ENCODE peak calls at places on chromosomes 3 and 15, in five cellular contexts. U is heart right ventricle, X is fibroblast of gingiva, V is mesothelial cell of epicardium, L is astrocyte of the cerebellum. P is an unnamed sample.

GRCh38 chr3:194661374-194661773 is 10.6 kb downstream of the LSG1 start:
- DNase-seq in U (no peak), X (no peak), V (no peak), L (no peak), P (no peak)

GRCh38 chr3:146184616-146185015 is 23.6 kb upstream of the PLOD2 start:
- DNase-seq in U (no peak), X (no peak), V (no peak), L (no peak), P (no peak)

GRCh38 chr15:84108725-84109124 is 126.8 kb upstream of the GOLGA6L4 start:
- DNase-seq in U (no peak), X (no peak), V (no peak), L (no peak), P (no peak)

GRCh38 chr3:157271283-157271882 is 111.4 kb upstream of the CCNL1 start:
- DNase-seq in U (no peak), X (no peak), V (no peak), L (no peak), P (no peak)

GRCh38 chr3:184541886-184542562 is 19.6 kb upstream of the EPHB3 start:
- DNase-seq in U (no peak), X (no peak), V (peak; percentile 31), L (no peak), P (no peak)

GRCh38 chr3:50639055-50639494 is 22.1 kb downstream of the MAPKAPK3 start:
- DNase-seq in U (no peak), X (peak; percentile 44), V (no peak), L (peak; percentile 37), P (no peak)

GRCh38 chr15:52284164-52284563 is 11.4 kb downstream of the MYO5C start:
- DNase-seq in U (no peak), X (no peak), V (no peak), L (no peak), P (no peak)

GRCh38 chr3:15279671-15280402 is 52.5 kb downstream of the SH3BP5 start:
- DNase-seq in U (no peak), X (no peak), V (no peak), L (no peak), P (no peak)

GRCh38 chr3:56878046-56878445 is 76.3 kb upstream of the ARHGEF3 start:
- DNase-seq in U (no peak), X (no peak), V (no peak), L (no peak), P (no peak)

GRCh38 chr3:52512727-52513126 is 17.6 kb downstream of the STAB1 start:
- DNase-seq in U (no peak), X (no peak), V (no peak), L (no peak), P (no peak)

GRCh38 chr15:101167791-101168462 is 83.9 kb downstream of the CHSY1 start:
- DNase-seq in U (peak; percentile 74), X (peak; percentile 68), V (no peak), L (peak; percentile 73), P (peak; percentile 83)

GRCh38 chr3:57911588-57911987 is 96.6 kb upstream of the FLNB start:
- DNase-seq in U (no peak), X (no peak), V (no peak), L (no peak), P (no peak)

GRCh38 chr3:147368561-147369151 is 37.7 kb downstream of the ZIC4 start:
- DNase-seq in U (no peak), X (no peak), V (no peak), L (no peak), P (no peak)

GRCh38 chr3:123813876-123814275 is 70.3 kb downstream of the MYLK start:
- DNase-seq in U (no peak), X (no peak), V (no peak), L (no peak), P (no peak)

GRCh38 chr3:101858464-101858863 is 9.2 kb downstream of the NFKBIZ start:
- DNase-seq in U (no peak), X (no peak), V (no peak), L (no peak), P (no peak)

GRCh38 chr15:98671060-98672008 is 23.0 kb downstream of the IGF1R start:
- DNase-seq in U (no peak), X (peak; percentile 73), V (no peak), L (no peak), P (no peak)

GRCh38 chr3:127809211-127809610 is 13.1 kb downstream of the MGLL start:
- DNase-seq in U (no peak), X (no peak), V (no peak), L (no peak), P (no peak)

GRCh38 chr3:49132437-49133225 is at the start of gene LAMB2:
- DNase-seq in U (peak; percentile 79), X (peak; percentile 81), V (peak; percentile 75), L (peak; percentile 37), P (peak; percentile 80)

GRCh38 chr15:99704444-99704838 is 28.8 kb downstream of the LYSMD4 start:
- DNase-seq in U (no peak), X (peak; percentile 73), V (no peak), L (peak; percentile 86), P (no peak)

GRCh38 chr3:149701977-149702350 is 44.1 kb upstream of the WWTR1 start:
- DNase-seq in U (no peak), X (no peak), V (no peak), L (no peak), P (no peak)

GRCh38 chr3:171511450-171511849 is 51.2 kb upstream of the TNIK start:
- DNase-seq in U (no peak), X (no peak), V (no peak), L (no peak), P (no peak)

GRCh38 chr3:148078659-148079058 is 619.0 kb upstream of the AGTR1 start:
- DNase-seq in U (no peak), X (peak; percentile 4), V (no peak), L (no peak), P (no peak)

GRCh38 chr3:98012974-98013373 is 22.1 kb downstream of the GABRR3 start:
- DNase-seq in U (no peak), X (peak; percentile 82), V (no peak), L (peak; percentile 1), P (no peak)

GRCh38 chr3:186746008-186746407 is 28.8 kb downstream of the KNG1 start:
- DNase-seq in U (no peak), X (peak; percentile 9), V (no peak), L (peak; percentile 3), P (peak; percentile 72)

GRCh38 chr3:184981071-184981470 is 169.1 kb downstream of the VPS8 start:
- DNase-seq in U (no peak), X (no peak), V (no peak), L (no peak), P (no peak)

GRCh38 chr3:134232146-134232545 is 18.5 kb downstream of the RYK start:
- DNase-seq in U (no peak), X (no peak), V (no peak), L (no peak), P (no peak)

P was measured in upper lobe of right lung.